ENCODE peak calls at places on chromosome X, in six cellular contexts. I is NCI-H774, T is MCF 10A, U is fibroblast of the aortic adventitia, C is T-helper 1 cell, F is NAMALWA. M is an unnamed sample.

GRCh38 chrX:138756234-138756633 is 44.7 kb upstream of the FGF13 start:
- DNase-seq in I (no peak), T (peak), U (peak), C (no peak), F (no peak), M (no peak)

GRCh38 chrX:7146703-7147430 is 645 bp upstream of the STS start:
- DNase-seq in I (no peak), T (peak), U (peak), C (no peak), F (peak), M (peak)

GRCh38 chrX:124362072-124362471 is 15.7 kb downstream of the SH2D1A start:
- DNase-seq in I (no peak), T (no peak), U (no peak), C (no peak), F (no peak), M (peak)

GRCh38 chrX:12563121-12563520 is 228.1 kb upstream of the PRPS2 start:
- DNase-seq in I (no peak), T (peak), U (peak), C (no peak), F (no peak), M (no peak)

GRCh38 chrX:29787666-29788065 is 427.7 kb upstream of the MAGEB2 start:
- DNase-seq in I (no peak), T (no peak), U (no peak), C (no peak), F (no peak), M (no peak)

GRCh38 chrX:13029831-13030771 is 14.3 kb downstream of the FAM9C start:
- DNase-seq in I (no peak), T (peak), U (no peak), C (no peak), F (no peak), M (no peak)

GRCh38 chrX:129779747-129780146 is at the start of gene SASH3:
- DNase-seq in I (no peak), T (no peak), U (no peak), C (peak), F (peak), M (peak)

GRCh38 chrX:153381684-153382532 is 19.2 kb downstream of the PNMA6E start:
- DNase-seq in I (peak), T (peak), U (peak), C (no peak), F (peak), M (peak)

GRCh38 chrX:18951032-18951431 is 32.9 kb downstream of the PHKA2 start:
- DNase-seq in I (no peak), T (no peak), U (no peak), C (no peak), F (peak), M (no peak)

GRCh38 chrX:4668802-4669536 is 955.5 kb upstream of the PRKX start:
- DNase-seq in I (no peak), T (no peak), U (no peak), C (no peak), F (no peak), M (no peak)

GRCh38 chrX:151402719-151403390 is 5.8 kb downstream of the VMA21 start:
- DNase-seq in I (peak), T (no peak), U (no peak), C (no peak), F (no peak), M (no peak)

GRCh38 chrX:135652602-135653001 is 60.8 kb upstream of the CT45A1 start:
- DNase-seq in I (no peak), T (no peak), U (no peak), C (no peak), F (no peak), M (no peak)

GRCh38 chrX:2542826-2543551 is 42.2 kb upstream of the DHRSX start:
- DNase-seq in I (no peak), T (no peak), U (no peak), C (no peak), F (no peak), M (no peak)

GRCh38 chrX:1077140-1077539 is 135.3 kb downstream of the CRLF2 start:
- DNase-seq in I (no peak), T (no peak), U (no peak), C (no peak), F (no peak), M (no peak)

GRCh38 chrX:15744181-15744867 is 6.3 kb downstream of the CA5B start:
- DNase-seq in I (no peak), T (peak), U (peak), C (no peak), F (no peak), M (no peak)